ENCODE peak calls at places on chromosomes 11 and 22, in five cellular contexts. P, A, C, S and T are unnamed samples.

GRCh38 chr22:30246962-30247376 is 410 bp upstream of the LIF start:
- DNase-seq in C (no peak), S (no peak), A (no peak), P (no peak), T (no peak)

GRCh38 chr11:44982496-44983062 is 31.9 kb upstream of the TP53I11 start:
- DNase-seq in P (no peak), C (no peak), A (no peak), S (no peak), T (no peak)

GRCh38 chr11:71962428-71963038 is 33.7 kb downstream of the RNF121 start:
- DNase-seq in S (no peak), P (no peak), A (no peak), C (peak; percentile 27), T (no peak)

GRCh38 chr11:45097721-45098493 is 48.5 kb upstream of the PRDM11 start:
- DNase-seq in C (peak; percentile 49), P (peak; percentile 51), S (no peak), A (no peak), T (peak; percentile 69)

GRCh38 chr11:57542582-57542981 is 5.2 kb downstream of the SMTNL1 start:
- DNase-seq in P (no peak), S (no peak), A (no peak), C (no peak), T (no peak)

GRCh38 chr11:120182790-120183491 is 27.9 kb upstream of the OAF start:
- DNase-seq in C (peak; percentile 47), A (no peak), S (no peak), P (no peak), T (peak; percentile 66)

GRCh38 chr11:62048101-62048500 is 75.7 kb upstream of the INCENP start:
- DNase-seq in P (peak; percentile 62), C (peak; percentile 61), S (no peak), A (no peak), T (no peak)

GRCh38 chr11:79312591-79313267 is 128.1 kb downstream of the TENM4 start:
- DNase-seq in C (no peak), A (no peak), P (no peak), S (no peak), T (no peak)

GRCh38 chr11:134497586-134497985 is 85.5 kb upstream of the B3GAT1 start:
- DNase-seq in C (no peak), P (no peak), A (no peak), S (no peak), T (no peak)

GRCh38 chr22:22871536-22872278 is 15.9 kb upstream of the IGLL5 start:
- DNase-seq in S (no peak), C (no peak), P (no peak), A (no peak), T (no peak)

GRCh38 chr22:29715240-29715639 is 4.6 kb upstream of the CABP7 start:
- DNase-seq in A (no peak), P (no peak), C (no peak), S (no peak), T (no peak)

GRCh38 chr11:57480409-57481137 is 20.2 kb downstream of the RTN4RL2 start:
- DNase-seq in P (peak; percentile 28), S (no peak), C (peak; percentile 80), A (no peak), T (peak; percentile 61)

GRCh38 chr22:21568207-21569075 is 927 bp downstream of the UBE2L3 start:
- DNase-seq in A (no peak), P (no peak), C (no peak), S (no peak), T (peak; percentile 27)

GRCh38 chr11:100619484-100619883 is 67.6 kb upstream of the ARHGAP42 start:
- DNase-seq in P (peak; percentile 14), C (peak; percentile 59), A (no peak), S (no peak), T (no peak)

GRCh38 chr11:76910620-76911414 is 50.1 kb downstream of the ACER3 start:
- DNase-seq in C (no peak), P (no peak), A (no peak), S (no peak), T (peak; percentile 31)

GRCh38 chr11:43243901-43244300 is 67.9 kb upstream of the API5 start:
- DNase-seq in S (no peak), P (no peak), C (no peak), A (no peak), T (no peak)

GRCh38 chr22:24521791-24522245 is 26.7 kb downstream of the UPB1 start:
- DNase-seq in A (peak; percentile 87), C (peak; percentile 83), P (peak; percentile 77), S (peak; percentile 86), T (no peak)

GRCh38 chr22:29840498-29840897 is 2.4 kb upstream of the ASCC2 start:
- DNase-seq in C (no peak), A (no peak), S (no peak), P (peak; percentile 29), T (no peak)

GRCh38 chr22:22060200-22061084 is 77.9 kb upstream of the TOP3B start:
- DNase-seq in P (peak; percentile 39), C (peak; percentile 58), A (no peak), S (peak; percentile 22), T (peak; percentile 42)

GRCh38 chr22:19524170-19525115 is at the start of gene CLDN5:
- DNase-seq in A (no peak), S (no peak), C (no peak), P (no peak), T (peak; percentile 78)

GRCh38 chr22:19522190-19522880 is 1.9 kb downstream of the CLDN5 start:
- DNase-seq in A (peak; percentile 64), S (no peak), C (no peak), P (no peak), T (peak; percentile 49)

GRCh38 chr22:19520566-19521305 is 3.5 kb downstream of the CLDN5 start:
- DNase-seq in S (no peak), P (no peak), C (no peak), A (no peak), T (no peak)

GRCh38 chr22:19523240-19524169 is 705 bp downstream of the CLDN5 start:
- DNase-seq in P (peak; percentile 26), S (no peak), A (no peak), C (no peak), T (no peak)

GRCh38 chr22:19522881-19523239 is 1.4 kb downstream of the CLDN5 start:
- DNase-seq in P (no peak), A (no peak), C (no peak), S (no peak), T (no peak)
- H3K27me3 ChIP-seq in P (peaks cover 7% of the 10 kb centered on the region), A (peaks cover 15% of the 10 kb centered on the region), C (no peaks in the 10 kb centered on the region), S (no peaks in the 10 kb centered on the region), T (peaks cover 22% of the 10 kb centered on the region)

GRCh38 chr11:65538915-65539374 is 14.1 kb downstream of the SCYL1 start:
- DNase-seq in A (no peak), P (no peak), S (no peak), C (no peak), T (no peak)
- TF ChIP-seq CTCF in A (no peak), P (no peak), S (no peak), C (no peak), T (no peak)

GRCh38 chr22:45031629-45032403 is 22.0 kb upstream of the PHF21B start:
- DNase-seq in S (no peak), P (no peak), C (no peak), A (no peak), T (no peak)

GRCh38 chr22:45034156-45034555 is 24.4 kb upstream of the PHF21B start:
- DNase-seq in P (no peak), C (no peak), S (no peak), A (no peak), T (no peak)

GRCh38 chr22:45033136-45033535 is 23.3 kb upstream of the PHF21B start:
- DNase-seq in C (no peak), P (no peak), A (no peak), S (no peak), T (no peak)

GRCh38 chr22:45026511-45026910 is 16.7 kb upstream of the PHF21B start:
- DNase-seq in P (no peak), S (no peak), A (no peak), C (no peak), T (no peak)

DNA sequence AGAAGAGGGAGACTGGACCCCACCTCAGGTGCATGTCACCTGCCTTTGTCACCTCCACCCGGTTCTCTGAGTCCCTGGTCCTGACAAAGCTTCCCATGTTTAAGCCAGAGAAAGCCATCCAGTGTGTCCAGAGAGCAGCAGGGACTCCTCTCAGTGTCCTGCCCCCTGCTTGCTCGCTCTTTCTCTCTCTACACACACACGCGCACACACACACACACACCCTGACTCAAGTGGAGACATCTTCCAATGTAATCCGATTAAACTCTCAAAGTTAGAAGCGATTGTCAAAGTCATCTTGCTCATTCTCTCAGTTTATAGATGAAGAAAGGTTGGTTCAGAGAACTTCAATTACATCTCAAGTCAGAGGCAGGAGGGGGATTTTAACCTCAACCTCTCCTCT is 19.7 kb upstream of the PHF21B start:
- DNase-seq in C (no peak), P (no peak), A (no peak), S (no peak), T (no peak)
- H3K27me3 ChIP-seq in C (peaks cover 22% of the 10 kb centered on the region), P (peaks cover 3% of the 10 kb centered on the region), A (peaks cover 16% of the 10 kb centered on the region), S (peaks cover 45% of the 10 kb centered on the region), T (peaks cover 5% of the 10 kb centered on the region)

GRCh38 chr22:42075277-42075676 is 1.2 kb downstream of the PHETA2 start:
- DNase-seq in C (no peak), P (no peak), S (no peak), A (no peak), T (no peak)

GRCh38 chr22:42072606-42073330 is 1.3 kb upstream of the PHETA2 start:
- DNase-seq in P (no peak), C (no peak), S (no peak), A (no peak), T (no peak)

GRCh38 chr22:42073568-42074152 is 388 bp upstream of the PHETA2 start:
- DNase-seq in P (no peak), C (no peak), A (no peak), S (no peak), T (no peak)

GRCh38 chr22:42074846-42075245 is 798 bp downstream of the PHETA2 start:
- DNase-seq in S (no peak), P (no peak), A (no peak), C (no peak), T (no peak)

GRCh38 chr22:42074153-42074750 is at the start of gene PHETA2:
- DNase-seq in S (no peak), C (no peak), P (no peak), A (no peak), T (peak; percentile 66)
- TF ChIP-seq CTCF in S (no peak), C (no peak), P (no peak), A (peak; percentile 33), T (peak; percentile 34)

GRCh38 chr22:32103648-32104326 is 55.3 kb downstream of the C22orf42 start:
- DNase-seq in S (peak; percentile 15), A (no peak), P (no peak), C (peak; percentile 37), T (no peak)
- H3K27me3 ChIP-seq in S (peaks cover 40% of the 10 kb centered on the region), A (no peaks in the 10 kb centered on the region), P (no peaks in the 10 kb centered on the region), C (peaks cover 12% of the 10 kb centered on the region), T (no peaks in the 10 kb centered on the region)

GRCh38 chr22:46262449-46263207 is 515 bp downstream of the PKDREJ start:
- DNase-seq in C (no peak), S (no peak), P (no peak), A (no peak), T (peak; percentile 81)
- TF ChIP-seq CTCF in C (no peak), S (no peak), P (no peak), A (peak; percentile 14), T (peak; percentile 17)

DNA sequence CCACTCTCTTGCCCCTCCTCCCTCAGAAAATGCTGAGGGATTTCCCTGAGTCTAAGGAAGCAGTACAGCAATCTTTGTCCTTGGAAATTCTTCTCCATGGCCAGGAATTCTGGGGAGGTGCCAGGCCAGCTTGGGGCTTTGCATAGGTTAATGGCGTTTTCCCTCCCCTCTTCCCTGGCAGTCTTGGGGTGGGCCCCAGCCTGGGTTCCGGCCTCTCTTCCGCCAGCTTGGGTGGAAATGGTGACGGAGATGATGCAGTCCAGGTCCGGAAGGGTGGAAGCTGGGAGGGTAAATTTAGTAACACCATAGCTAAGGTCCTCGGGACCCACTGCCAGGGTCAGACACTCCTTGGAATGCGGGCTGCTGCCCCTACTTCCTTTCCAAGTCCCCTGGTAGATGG is 5.0 kb downstream of the PHLDB1 start:
- DNase-seq in A (no peak), S (no peak), C (no peak), P (no peak), T (peak; percentile 83)
- H3K27me3 ChIP-seq in A (no peaks in the 10 kb centered on the region), S (no peaks in the 10 kb centered on the region), C (no peaks in the 10 kb centered on the region), P (no peaks in the 10 kb centered on the region), T (no peaks in the 10 kb centered on the region)